ENCODE peak calls at places on chromosome 19, in nine cellular contexts. H is hepatocyte, K is A673, O is heart right ventricle, E is endodermal cell, W is HCT116, P is upper lobe of left lung, M is mucosa of descending colon, N is cardiac muscle cell. B is an unnamed sample. For H3K4me1, the result is how much of the 10 kb centered on the place peaks cover.

GRCh38 chr19:29329460-29330134 is 116.6 kb upstream of the UQCRFS1 start:
- DNase-seq in K (no peak), W (no peak), N (peak), M (no peak), H (peak), E (peak), O (no peak), P (no peak), B (peak)

GRCh38 chr19:917323-918151 is at the start of gene KISS1R:
- DNase-seq in W (no peak), K (peak), E (peak), P (peak), O (no peak), H (peak), N (peak), M (peak), B (peak)

GRCh38 chr19:16623576-16623975 is 4.4 kb downstream of the MED26 start:
- DNase-seq in M (no peak), E (no peak), W (no peak), P (no peak), O (no peak), K (no peak), H (no peak), N (no peak), B (no peak)

GRCh38 chr19:51702103-51702753 is 9.1 kb downstream of the SPACA6 start:
- DNase-seq in P (peak), E (peak), W (no peak), M (peak), K (peak), H (peak), N (peak), O (peak), B (peak)

GRCh38 chr19:54418930-54419800 is 3.9 kb downstream of the TTYH1 start:
- DNase-seq in N (no peak), K (no peak), O (no peak), W (no peak), P (no peak), M (no peak), E (no peak), H (no peak), B (no peak)

GRCh38 chr19:1026189-1027019 is at the start of gene CNN2:
- DNase-seq in N (peak), E (peak), P (peak), H (peak), M (peak), W (no peak), O (peak), K (peak), B (peak)

GRCh38 chr19:5143471-5144411 is 174.8 kb downstream of the KDM4B start:
- DNase-seq in N (no peak), P (peak), O (no peak), W (no peak), M (peak), K (no peak), H (no peak), E (no peak), B (no peak)

GRCh38 chr19:50793558-50794065 is 3.4 kb downstream of the ACP4 start:
- DNase-seq in P (no peak), M (no peak), E (no peak), K (peak), W (no peak), O (no peak), H (no peak), N (no peak), B (no peak)

GRCh38 chr19:50413096-50413495 is 5.6 kb upstream of the SPIB start:
- DNase-seq in H (peak), E (peak), M (no peak), W (no peak), P (peak), K (no peak), N (no peak), O (no peak), B (no peak)

GRCh38 chr19:44907613-44908012 is 2.0 kb downstream of the APOE start:
- DNase-seq in M (no peak), W (no peak), K (no peak), N (no peak), E (no peak), P (no peak), H (no peak), O (no peak), B (no peak)

GRCh38 chr19:48290923-48291700 is 21.2 kb downstream of the ZNF114 start:
- DNase-seq in P (peak), E (peak), H (peak), N (peak), M (peak), O (peak), K (peak), W (no peak), B (peak)

GRCh38 chr19:30155529-30156200 is 213.6 kb downstream of the URI1 start:
- DNase-seq in P (peak), H (no peak), K (no peak), W (no peak), N (no peak), O (no peak), E (no peak), M (no peak), B (no peak)

GRCh38 chr19:2549701-2550191 is 73.8 kb downstream of the GADD45B start:
- DNase-seq in K (peak), P (peak), M (peak), H (no peak), W (no peak), O (peak), N (no peak), E (no peak), B (no peak)
- H3K4me1 ChIP-seq in K (under half), P (under half), M (under half), H (under half), W (under half), O (under half), N (under half), E (under half), B (under half)

GRCh38 chr19:3723110-3723488 is 14.9 kb downstream of the TJP3 start:
- DNase-seq in E (no peak), O (no peak), H (no peak), W (no peak), N (no peak), K (no peak), P (no peak), M (no peak), B (no peak)

GRCh38 chr19:3723883-3724282 is 15.7 kb downstream of the TJP3 start:
- DNase-seq in W (no peak), M (no peak), N (no peak), K (no peak), O (no peak), E (no peak), P (no peak), H (no peak), B (no peak)

GRCh38 chr19:3722443-3723109 is 14.4 kb downstream of the TJP3 start:
- DNase-seq in K (no peak), E (peak), N (peak), M (peak), W (no peak), P (peak), H (peak), O (no peak), B (peak)

GRCh38 chr19:3725121-3725520 is 16.9 kb downstream of the TJP3 start:
- DNase-seq in E (no peak), O (no peak), W (no peak), H (no peak), P (no peak), N (no peak), M (no peak), K (no peak), B (no peak)

GRCh38 chr19:3725640-3726310 is 17.6 kb downstream of the TJP3 start:
- DNase-seq in E (peak), M (peak), K (peak), P (no peak), O (no peak), W (peak), N (peak), H (peak), B (no peak)
- H3K4me1 ChIP-seq in E (under half), M (under half), K (under half), P (under half), O (under half), W (half or more), N (under half), H (under half), B (under half)

DNA sequence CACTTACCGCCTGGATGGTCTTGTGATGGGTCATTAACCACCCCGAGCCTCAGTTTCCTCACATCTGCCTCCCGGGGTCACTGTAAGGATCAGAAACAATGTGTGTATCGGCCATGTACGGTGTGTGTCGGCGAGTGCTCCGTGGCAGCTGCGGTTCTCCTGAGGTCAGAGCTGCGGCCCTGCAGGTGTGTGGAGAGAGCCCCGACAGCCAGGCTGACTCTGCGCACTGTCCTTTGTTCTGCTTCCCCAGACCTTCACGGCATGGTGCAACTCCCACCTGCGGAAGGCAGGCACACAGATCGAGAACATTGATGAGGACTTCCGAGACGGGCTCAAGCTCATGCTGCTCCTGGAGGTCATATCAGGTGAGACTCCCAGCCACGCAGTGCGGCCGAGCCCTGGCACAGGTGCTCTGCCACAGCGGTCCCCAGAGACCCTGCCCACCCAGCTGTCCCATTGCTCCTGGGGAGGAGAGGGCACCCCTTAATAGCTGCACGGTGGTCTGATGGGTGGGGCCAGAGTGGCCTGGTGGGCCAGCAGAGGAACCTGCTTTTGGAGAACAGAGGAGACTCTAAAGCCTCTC is 43.8 kb downstream of the CAPN12 start:
- DNase-seq in P (no peak), N (no peak), H (no peak), K (no peak), O (no peak), M (no peak), E (no peak), W (no peak), B (peak)
- H3K4me1 ChIP-seq in P (half or more), N (under half), H (half or more), K (under half), O (half or more), M (under half), E (under half), W (under half), B (half or more)

GRCh38 chr19:13005861-13006370 is 10.6 kb downstream of the NFIX start:
- DNase-seq in N (no peak), P (no peak), K (no peak), O (no peak), H (no peak), E (no peak), W (no peak), M (peak), B (no peak)
- H3K4me1 ChIP-seq in N (under half), P (half or more), K (under half), O (half or more), H (under half), E (under half), W (under half), M (under half), B (under half)

DNA sequence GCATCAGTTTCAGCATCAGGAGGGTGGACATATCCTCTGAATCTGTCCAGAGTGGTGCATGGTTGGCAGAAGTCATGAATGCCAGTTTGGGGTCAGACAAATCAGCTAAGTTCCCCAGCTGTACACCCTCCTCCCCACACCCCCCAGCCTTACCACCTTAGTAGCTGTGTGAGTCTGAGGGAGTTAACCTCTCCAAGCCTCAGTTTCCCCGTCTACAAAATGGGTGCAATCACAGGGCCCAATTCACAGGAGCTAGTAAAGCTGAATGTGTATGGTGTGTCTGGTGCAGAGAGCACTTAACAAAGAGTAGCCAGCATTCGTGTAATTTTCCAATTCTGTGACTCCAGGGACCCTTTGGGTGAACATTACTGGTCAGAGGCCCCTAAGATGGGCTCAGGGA is 13.4 kb upstream of the ZNF358 start:
- DNase-seq in P (no peak), K (no peak), O (no peak), E (no peak), M (no peak), N (no peak), H (no peak), W (no peak), B (no peak)
- H3K4me1 ChIP-seq in P (under half), K (under half), O (under half), E (under half), M (under half), N (under half), H (under half), W (under half), B (under half)